ENCODE peak calls at places on chromosome 6, in six cellular contexts. H is neuronal stem cell, J is IMR-90, U is H1, S is mesenchymal stem cell, E is trophoblast cell. K is an unnamed sample.

GRCh38 chr6:28489366-28490190 is 26.0 kb downstream of the GPX6 start:
- DNase-seq in J (peak), U (peak), E (peak), H (peak), S (peak), K (peak)

GRCh38 chr6:87154641-87155271 is 609 bp upstream of the ZNF292 start:
- DNase-seq in J (peak), S (peak), E (peak), U (no peak), H (no peak), K (no peak)

GRCh38 chr6:143744593-143745151 is 66.9 kb downstream of the PHACTR2 start:
- DNase-seq in J (peak), E (no peak), U (no peak), S (peak), H (no peak), K (no peak)

GRCh38 chr6:107656883-107657282 is 167.0 kb downstream of the SOBP start:
- DNase-seq in E (no peak), H (no peak), J (no peak), U (no peak), S (no peak), K (no peak)

GRCh38 chr6:13463941-13464340 is 23.5 kb downstream of the GFOD1 start:
- DNase-seq in S (no peak), U (no peak), H (no peak), J (no peak), E (no peak), K (no peak)

GRCh38 chr6:72403413-72403812 is 218.5 kb upstream of the KCNQ5 start:
- DNase-seq in J (no peak), H (no peak), S (no peak), E (no peak), U (no peak), K (no peak)

GRCh38 chr6:170035896-170036295 is 255.0 kb downstream of the DLL1 start:
- DNase-seq in E (no peak), J (no peak), U (no peak), H (no peak), S (no peak), K (no peak)

GRCh38 chr6:146861716-146862115 is 262.9 kb downstream of the ADGB start:
- DNase-seq in H (no peak), E (no peak), S (no peak), U (no peak), J (no peak), K (no peak)

GRCh38 chr6:38176797-38177751 is 357.5 kb downstream of the ZFAND3 start:
- DNase-seq in E (no peak), H (no peak), S (no peak), J (peak), U (no peak), K (no peak)

GRCh38 chr6:12327391-12327790 is 37.2 kb downstream of the EDN1 start:
- DNase-seq in E (no peak), S (no peak), J (peak), U (no peak), H (no peak), K (no peak)

GRCh38 chr6:42112351-42112750 is 30.1 kb downstream of the C6orf132 start:
- DNase-seq in E (no peak), S (no peak), J (no peak), U (no peak), H (no peak), K (no peak)

GRCh38 chr6:42316390-42316970 is 98.8 kb upstream of the MRPS10 start:
- DNase-seq in S (peak), J (peak), U (peak), H (no peak), E (peak), K (no peak)

GRCh38 chr6:161265975-161266374 is 7.9 kb downstream of the AGPAT4 start:
- DNase-seq in S (no peak), J (no peak), H (no peak), U (no peak), E (peak), K (no peak)

GRCh38 chr6:7479801-7480266 is 61.6 kb upstream of the DSP start:
- DNase-seq in U (no peak), J (peak), E (peak), S (peak), H (no peak), K (no peak)

GRCh38 chr6:5139828-5140771 is 55.0 kb downstream of the PPP1R3G start:
- DNase-seq in E (no peak), H (no peak), S (no peak), J (no peak), U (no peak), K (no peak)

GRCh38 chr6:5142915-5143314 is 57.8 kb downstream of the PPP1R3G start:
- DNase-seq in J (peak), H (no peak), S (peak), E (no peak), U (no peak), K (no peak)

GRCh38 chr6:5141046-5141445 is 55.9 kb downstream of the PPP1R3G start:
- DNase-seq in U (no peak), S (peak), E (no peak), H (no peak), J (peak), K (no peak)

GRCh38 chr6:5143625-5144311 is 58.6 kb downstream of the PPP1R3G start:
- DNase-seq in E (peak), H (peak), J (peak), U (peak), S (peak), K (peak)

DNA sequence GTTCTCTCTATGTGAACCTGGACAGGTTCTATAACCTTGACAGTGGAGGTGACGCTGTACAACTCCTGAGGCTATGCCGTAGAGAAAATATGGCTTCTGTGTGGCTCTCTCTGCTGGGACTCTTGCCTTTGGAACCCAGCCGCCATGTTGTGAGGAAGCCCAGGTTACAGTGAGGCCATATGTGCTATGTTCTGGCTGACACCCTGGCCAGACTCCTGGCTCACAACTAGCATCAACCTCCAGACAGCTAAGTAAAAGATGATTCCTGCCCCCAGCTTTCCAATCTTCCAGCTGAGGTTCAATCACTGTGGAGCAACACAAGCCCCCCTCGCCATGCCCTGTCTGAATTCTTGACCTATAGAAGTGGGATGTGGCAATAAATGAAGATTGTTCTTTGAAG is 57.0 kb downstream of the PPP1R3G start:
- DNase-seq in J (no peak), S (no peak), U (no peak), H (no peak), E (no peak), K (no peak)
- H4K91ac ChIP-seq in J (no peak), S (no peak), U (no peak), H (no peak), E (no peak), K (no peak)

GRCh38 chr6:26016326-26017275 is 54.0 kb downstream of the TRIM38 start:
- DNase-seq in H (no peak), J (peak), U (no peak), S (no peak), E (no peak), K (peak)
- H4K8ac ChIP-seq in H (no peak), J (peak), U (no peak), S (peak), E (peak), K (no peak)

GRCh38 chr6:4736371-4736873 is 39.8 kb upstream of the CDYL start:
- DNase-seq in U (no peak), S (no peak), E (peak), H (no peak), J (no peak), K (no peak)

GRCh38 chr6:4728949-4729348 is 47.3 kb upstream of the CDYL start:
- DNase-seq in U (no peak), H (no peak), E (no peak), J (no peak), S (no peak), K (no peak)

GRCh38 chr6:4731996-4732395 is 44.2 kb upstream of the CDYL start:
- DNase-seq in U (no peak), E (no peak), S (no peak), J (no peak), H (no peak), K (no peak)

GRCh38 chr6:4728436-4728769 is 47.8 kb upstream of the CDYL start:
- DNase-seq in U (no peak), S (no peak), H (no peak), E (no peak), J (no peak), K (no peak)

GRCh38 chr6:4732691-4733315 is 43.4 kb upstream of the CDYL start:
- DNase-seq in J (peak), U (peak), H (no peak), E (peak), S (peak), K (peak)
- H3K18ac ChIP-seq in J (peak), U (peak), H (peak), E (no peak), S (no peak), K (no peak)

DNA sequence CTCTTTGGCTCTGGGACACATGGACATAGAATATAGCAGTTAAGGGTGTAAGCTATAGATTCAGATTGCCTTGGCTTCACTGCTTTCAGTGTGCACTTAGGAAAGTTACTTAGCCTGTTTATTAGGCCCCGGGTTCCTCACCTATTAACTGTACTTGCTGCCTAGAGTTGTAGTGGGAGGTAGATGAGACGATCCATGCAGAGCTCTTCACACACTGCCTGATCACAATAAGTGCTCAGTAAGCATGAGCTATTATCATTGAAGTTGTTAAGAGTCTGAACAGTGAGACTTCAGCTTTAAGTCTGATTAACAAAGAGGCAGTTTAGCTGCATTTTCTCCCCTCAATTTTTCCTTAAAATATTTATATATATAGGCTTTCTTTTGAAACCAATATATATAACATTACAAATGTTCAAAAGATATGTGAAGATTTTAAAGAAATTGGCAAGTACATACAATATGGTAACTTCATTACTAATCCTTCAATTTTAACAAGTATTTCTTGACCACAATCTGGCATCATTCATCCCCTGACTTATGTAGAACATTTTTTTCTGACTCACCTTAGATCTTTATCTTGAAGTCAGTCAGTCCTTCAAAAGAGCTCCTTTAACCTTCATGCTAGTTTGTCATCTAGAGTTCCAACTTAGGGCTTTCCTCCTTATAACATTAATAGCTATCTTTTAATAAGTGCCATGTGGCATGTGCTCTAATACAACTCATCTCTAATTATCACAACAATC is 20.5 kb upstream of the SUPT3H start:
- DNase-seq in U (no peak), S (no peak), H (no peak), E (no peak), J (no peak), K (no peak)
- H4K91ac ChIP-seq in U (no peak), S (no peak), H (no peak), E (no peak), J (no peak), K (no peak)

K was measured in H9.